ENCODE peak calls at places on chromosomes 5 and 9, in nine cellular contexts. V is heart right ventricle, X is cardiac muscle cell, U is gastrocnemius medialis, Q is esophagus squamous epithelium, R is heart left ventricle, H is mesendoderm, S is HepG2, T is mesenchymal stem cell. C is an unnamed sample. For H3K4me1, the result is how much of the 10 kb centered on the place peaks cover.

GRCh38 chr5:158570502-158570901 is 529.2 kb downstream of the EBF1 start:
- DNase-seq in H (peak), S (no peak), T (no peak), V (no peak), U (no peak), Q (no peak), X (no peak), R (no peak), C (no peak)

GRCh38 chr9:18682907-18683306 is 209.0 kb downstream of the ADAMTSL1 start:
- DNase-seq in R (no peak), X (no peak), V (no peak), T (no peak), S (no peak), Q (no peak), H (no peak), U (no peak), C (no peak)

GRCh38 chr9:127448112-127448805 is 2.9 kb downstream of the RPL12 start:
- DNase-seq in V (no peak), S (no peak), H (no peak), R (no peak), Q (no peak), U (no peak), T (no peak), X (no peak), C (no peak)

GRCh38 chr5:110768138-110768845 is 29.5 kb downstream of the SLC25A46 start:
- DNase-seq in X (no peak), Q (no peak), H (peak), R (no peak), S (no peak), T (no peak), U (no peak), V (no peak), C (no peak)

GRCh38 chr9:108569624-108570023 is 286.2 kb downstream of the ACTL7B start:
- DNase-seq in Q (no peak), S (no peak), R (no peak), T (peak), V (no peak), H (peak), X (no peak), U (no peak), C (no peak)

GRCh38 chr5:153613143-153613542 is 122.7 kb downstream of the GRIA1 start:
- DNase-seq in X (no peak), R (no peak), T (peak), H (no peak), U (no peak), S (no peak), Q (no peak), V (no peak), C (no peak)

GRCh38 chr5:29939988-29940387 is 1253.5 kb upstream of the CDH6 start:
- DNase-seq in T (no peak), Q (no peak), H (no peak), U (no peak), V (no peak), X (no peak), S (no peak), R (no peak), C (no peak)

GRCh38 chr5:165296401-165297130 is 1791.1 kb downstream of the MAT2B start:
- DNase-seq in X (no peak), V (no peak), H (no peak), S (no peak), T (no peak), U (no peak), Q (no peak), R (no peak), C (no peak)

GRCh38 chr5:112388739-112389138 is 30.3 kb downstream of the EPB41L4A start:
- DNase-seq in T (no peak), X (no peak), Q (no peak), U (no peak), H (no peak), R (no peak), V (no peak), S (no peak), C (no peak)

GRCh38 chr9:119005162-119005561 is 364.1 kb downstream of the BRINP1 start:
- DNase-seq in X (peak), U (no peak), V (no peak), Q (no peak), H (peak), R (no peak), S (no peak), T (no peak), C (no peak)

GRCh38 chr9:117574099-117574498 is 130.1 kb upstream of the TLR4 start:
- DNase-seq in U (no peak), X (no peak), R (no peak), S (no peak), V (no peak), H (no peak), Q (no peak), T (no peak), C (no peak)

GRCh38 chr9:136947955-136948510 is 3.0 kb downstream of the C8G start:
- DNase-seq in X (peak), H (peak), Q (no peak), R (peak), V (peak), T (peak), S (peak), U (no peak), C (no peak)

GRCh38 chr5:42360641-42361320 is 62.5 kb upstream of the GHR start:
- DNase-seq in V (no peak), X (peak), S (no peak), H (peak), R (no peak), U (no peak), T (no peak), Q (no peak), C (no peak)

GRCh38 chr5:107887181-107887580 is 216.4 kb upstream of the EFNA5 start:
- DNase-seq in S (no peak), T (no peak), Q (no peak), U (no peak), H (no peak), R (no peak), V (no peak), X (no peak), C (no peak)

GRCh38 chr9:72904267-72905093 is 48.4 kb downstream of the ALDH1A1 start:
- DNase-seq in Q (no peak), V (no peak), X (no peak), H (no peak), U (no peak), T (no peak), R (no peak), S (no peak), C (no peak)

GRCh38 chr5:180241600-180241999 is 32.6 kb upstream of the RASGEF1C start:
- DNase-seq in V (no peak), Q (no peak), R (no peak), T (no peak), X (no peak), H (no peak), S (no peak), U (no peak), C (no peak)

DNA sequence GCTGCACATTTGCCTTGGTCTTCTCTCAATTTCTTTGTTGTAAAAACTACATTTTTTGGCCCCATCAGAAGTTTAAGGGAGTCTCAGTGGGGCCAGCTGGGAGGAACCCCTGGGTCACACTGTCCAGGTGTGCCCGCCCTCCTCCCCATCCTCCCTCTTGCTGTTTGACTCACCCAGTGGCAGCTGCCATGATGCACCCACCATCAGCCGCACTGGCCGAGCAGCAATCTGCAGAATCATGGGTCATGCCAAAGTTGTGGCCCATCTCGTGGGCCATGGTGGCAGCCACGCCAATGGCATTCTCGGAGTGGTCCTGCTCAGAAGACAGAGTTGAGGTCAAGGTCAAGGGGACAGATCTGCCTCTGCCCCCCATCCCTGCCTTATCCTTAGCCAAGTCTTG is 45.5 kb downstream of the NIPAL4 start:
- DNase-seq in S (no peak), U (no peak), X (no peak), R (no peak), V (no peak), H (no peak), Q (no peak), T (no peak), C (no peak)
- H3K4me1 ChIP-seq in S (under half), U (under half), X (under half), R (under half), V (under half), H (under half), Q (under half), T (under half), C (under half)

GRCh38 chr5:124665035-124665434 is 81.4 kb downstream of the ZNF608 start:
- DNase-seq in S (no peak), U (no peak), T (no peak), R (no peak), X (no peak), V (no peak), H (no peak), Q (no peak), C (no peak)

GRCh38 chr5:124663101-124663506 is 83.3 kb downstream of the ZNF608 start:
- DNase-seq in V (no peak), H (peak), S (peak), U (no peak), Q (no peak), T (peak), X (peak), R (no peak), C (no peak)

GRCh38 chr5:124665625-124666024 is 80.8 kb downstream of the ZNF608 start:
- DNase-seq in R (no peak), X (no peak), Q (no peak), V (no peak), T (no peak), H (no peak), U (no peak), S (no peak), C (no peak)

GRCh38 chr5:124662261-124662781 is 84.1 kb downstream of the ZNF608 start:
- DNase-seq in Q (no peak), H (peak), R (no peak), V (no peak), U (no peak), X (no peak), S (no peak), T (no peak), C (no peak)

GRCh38 chr5:124664287-124664686 is 82.2 kb downstream of the ZNF608 start:
- DNase-seq in Q (no peak), S (no peak), H (no peak), V (no peak), R (no peak), T (no peak), X (no peak), U (no peak), C (no peak)
- H3K4me1 ChIP-seq in Q (under half), S (half or more), H (under half), V (half or more), R (under half), T (under half), X (half or more), U (half or more), C (half or more)

GRCh38 chr5:135696317-135696716 is 117.5 kb upstream of the CXCL14 start:
- DNase-seq in U (no peak), R (no peak), S (no peak), X (no peak), T (no peak), H (no peak), V (no peak), Q (no peak), C (no peak)

GRCh38 chr5:135695656-135696055 is 116.9 kb upstream of the CXCL14 start:
- DNase-seq in Q (no peak), T (no peak), V (no peak), U (no peak), H (no peak), S (no peak), R (no peak), X (no peak), C (no peak)

GRCh38 chr5:135694906-135695305 is 116.1 kb upstream of the CXCL14 start:
- DNase-seq in U (no peak), T (no peak), S (no peak), H (no peak), Q (no peak), R (no peak), V (no peak), X (no peak), C (no peak)

GRCh38 chr5:135697959-135698345 is 119.2 kb upstream of the CXCL14 start:
- DNase-seq in V (no peak), R (no peak), X (no peak), Q (no peak), U (no peak), S (no peak), T (no peak), H (no peak), C (no peak)

DNA sequence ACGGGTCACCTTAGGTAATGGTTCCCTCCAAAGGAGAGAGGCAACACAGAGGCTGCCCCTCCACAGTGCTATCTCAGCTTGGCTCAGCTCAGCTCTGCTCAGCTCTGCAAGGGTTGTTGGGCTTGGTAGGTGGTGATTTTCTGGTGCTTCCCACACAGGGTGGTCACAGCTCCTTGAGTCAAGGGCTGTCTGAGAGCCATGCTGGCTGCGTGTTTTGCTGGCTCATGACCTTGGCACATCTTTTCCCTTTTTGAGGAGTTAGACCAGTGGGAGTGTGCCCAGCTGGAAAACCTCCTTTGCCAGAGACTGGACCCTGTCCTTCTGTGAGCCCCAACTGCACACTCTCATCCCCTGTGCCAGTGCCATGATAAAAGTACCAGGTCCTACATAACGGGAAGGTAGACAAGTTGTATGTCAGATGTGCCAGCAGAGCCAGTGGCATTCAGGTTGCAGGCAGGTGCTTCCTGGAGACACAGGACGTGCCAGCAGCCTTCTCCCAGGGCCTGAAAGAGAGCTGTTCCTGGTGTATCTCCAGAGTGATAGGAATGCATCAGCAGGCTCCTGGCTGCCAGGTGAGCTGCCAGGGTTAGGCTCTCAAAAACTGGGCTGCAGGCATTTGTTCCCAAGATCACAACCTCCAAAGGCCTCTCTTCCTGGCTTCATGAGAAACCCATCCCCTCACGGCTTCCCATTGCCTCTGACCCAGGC is 118.6 kb upstream of the CXCL14 start:
- DNase-seq in T (no peak), R (no peak), U (no peak), X (no peak), V (no peak), H (no peak), S (no peak), Q (no peak), C (no peak)
- H3K4me1 ChIP-seq in T (under half), R (under half), U (under half), X (under half), V (under half), H (under half), S (under half), Q (under half), C (under half)

DNA sequence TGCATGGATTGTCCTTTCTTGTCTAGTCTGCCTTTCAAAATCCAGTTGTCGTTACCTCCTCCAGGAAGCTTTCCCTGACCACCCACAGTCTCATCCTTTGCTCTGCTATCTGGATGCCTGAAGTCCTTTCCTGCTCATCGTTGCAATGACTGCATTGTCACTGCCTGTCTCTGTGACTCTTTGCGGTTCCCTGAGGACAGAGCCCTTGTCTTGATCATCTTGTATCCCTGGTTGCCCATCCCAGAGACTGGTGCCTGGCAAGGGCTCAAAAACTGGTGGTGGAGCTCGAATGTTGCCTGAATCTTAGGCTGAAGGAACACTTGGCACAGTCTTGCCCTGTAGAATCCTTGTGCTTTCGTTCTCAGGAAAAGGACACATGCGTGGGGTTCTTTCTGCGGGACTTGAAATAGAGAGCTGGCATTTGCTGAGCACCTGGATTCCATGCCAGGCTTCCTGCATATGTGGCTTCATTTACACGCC is 2.4 kb downstream of the NEURL1B start:
- DNase-seq in U (no peak), V (no peak), X (no peak), T (no peak), R (peak), S (no peak), Q (no peak), H (no peak), C (no peak)
- H3K4me1 ChIP-seq in U (under half), V (half or more), X (under half), T (under half), R (half or more), S (under half), Q (under half), H (under half), C (under half)

GRCh38 chr5:1509346-1510085 is 14.2 kb downstream of the LPCAT1 start:
- DNase-seq in V (peak), R (peak), Q (no peak), S (no peak), U (no peak), H (no peak), T (no peak), X (no peak), C (no peak)
- H3K4me1 ChIP-seq in V (under half), R (under half), Q (under half), S (under half), U (under half), H (under half), T (under half), X (under half), C (under half)